ENCODE peak calls at places on chromosomes 4 and X, in nine cellular contexts. J is pancreas, E is colonic mucosa, N is kidney epithelial cell, A is AG10803, C is spleen, G is upper lobe of left lung, D is fibroblast of the aortic adventitia, L is GM12865. U is an unnamed sample.

GRCh38 chr4:15778191-15778741 is at the start of gene CD38:
- DNase-seq in J (no peak), A (no peak), N (no peak), L (peak; percentile 88), C (peak; percentile 87), D (no peak), G (peak; percentile 48), E (peak; percentile 43), U (no peak)

GRCh38 chr4:174538123-174538875 is 16.0 kb upstream of the HPGD start:
- DNase-seq in J (no peak), N (no peak), A (no peak), C (no peak), E (no peak), G (no peak), D (no peak), L (peak; percentile 87), U (no peak)

GRCh38 chr4:40720931-40721330 is 28.8 kb upstream of the NSUN7 start:
- DNase-seq in G (no peak), N (no peak), D (no peak), L (no peak), E (no peak), J (no peak), C (no peak), A (no peak), U (no peak)

GRCh38 chr4:15457401-15458201 is 12.1 kb upstream of the CC2D2A start:
- DNase-seq in N (no peak), C (no peak), D (peak; percentile 88), A (peak; percentile 76), L (peak; percentile 41), E (no peak), J (no peak), G (no peak), U (no peak)

GRCh38 chr4:22532896-22533295 is 17.0 kb upstream of the ADGRA3 start:
- DNase-seq in C (no peak), L (no peak), J (no peak), A (no peak), N (no peak), E (no peak), G (no peak), D (no peak), U (no peak)

GRCh38 chr4:185512516-185512915 is 22.8 kb downstream of the PDLIM3 start:
- DNase-seq in D (peak; percentile 44), G (no peak), A (peak; percentile 17), N (no peak), E (no peak), L (no peak), C (no peak), J (no peak), U (no peak)

GRCh38 chrX:45801554-45801953 is 600.9 kb upstream of the DIPK2B start:
- DNase-seq in D (peak; percentile 60), E (no peak), J (no peak), L (peak; percentile 21), A (peak; percentile 34), G (no peak), N (no peak), C (no peak), U (no peak)

GRCh38 chr4:141158219-141158618 is 24.9 kb upstream of the RNF150 start:
- DNase-seq in E (no peak), C (no peak), A (peak; percentile 56), L (peak; percentile 33), J (no peak), N (no peak), D (peak; percentile 73), G (no peak), U (no peak)

GRCh38 chr4:84967292-84967651 is 782 bp upstream of the WDFY3 start:
- DNase-seq in J (no peak), E (peak; percentile 28), N (no peak), G (peak; percentile 24), C (no peak), D (peak; percentile 62), A (peak; percentile 40), L (no peak), U (no peak)

GRCh38 chr4:137531951-137532868 is at the start of gene PCDH18:
- DNase-seq in J (peak; percentile 12), A (peak; percentile 98), C (no peak), E (peak; percentile 73), G (peak; percentile 66), D (peak; percentile 99), L (peak; percentile 71), N (peak; percentile 63), U (peak; percentile 79)

GRCh38 chr4:2365913-2366210 is 52.6 kb downstream of the ZFYVE28 start:
- DNase-seq in A (no peak), L (no peak), N (no peak), J (no peak), G (no peak), D (no peak), E (no peak), C (no peak), U (no peak)

GRCh38 chrX:132463411-132463810 is 25.4 kb downstream of the MBNL3 start:
- DNase-seq in D (peak; percentile 7), N (no peak), C (no peak), L (no peak), E (peak; percentile 41), A (no peak), G (no peak), J (no peak), U (no peak)

GRCh38 chrX:111164728-111165127 is 68.7 kb downstream of the PAK3 start:
- DNase-seq in L (no peak), E (no peak), J (no peak), D (peak; percentile 4), N (no peak), G (no peak), A (peak; percentile 0), C (no peak), U (no peak)
- TF ChIP-seq CTCF in L (no peak), E (no peak), J (no peak), D (peak; percentile 33), N (peak; percentile 16), G (no peak), A (peak; percentile 36), C (peak; percentile 10), U (peak; percentile 56)

GRCh38 chr4:56688094-56688647 is 7.1 kb upstream of the HOPX start:
- DNase-seq in L (no peak), A (no peak), N (no peak), D (no peak), G (no peak), E (no peak), C (no peak), J (no peak), U (no peak)
- H3K4me3 ChIP-seq in L (no peak overlapping the region), A (no peak overlapping the region), N (no peak overlapping the region), D (no peak overlapping the region), G (no peak overlapping the region), E (no peak overlapping the region), C (no peak overlapping the region), J (no peak overlapping the region), U (no peak overlapping the region)

GRCh38 chr4:177051473-177052060 is 258.1 kb upstream of the NEIL3 start:
- DNase-seq in J (no peak), N (no peak), E (peak; percentile 21), C (no peak), A (no peak), L (peak; percentile 63), D (peak; percentile 23), G (no peak), U (no peak)
- TF ChIP-seq CTCF in J (peak; percentile 40), N (peak; percentile 47), E (peak; percentile 30), C (no peak), A (peak; percentile 29), L (peak; percentile 72), D (peak; percentile 38), G (peak; percentile 9), U (peak; percentile 58)

GRCh38 chr4:10117424-10118354 is 1.1 kb upstream of the WDR1 start:
- DNase-seq in C (no peak), E (peak; percentile 63), J (no peak), L (peak; percentile 64), D (peak; percentile 46), G (peak; percentile 42), A (peak; percentile 51), N (no peak), U (no peak)
- H3K4me3 ChIP-seq in C (peak overlapping the region; percentile 61), E (peak overlapping the region; percentile 76), J (peak overlapping the region; percentile 82), L (peak overlapping the region; percentile 80), D (peak overlapping the region; percentile 69), G (peak overlapping the region; percentile 22), A (peak overlapping the region; percentile 73), N (peak overlapping the region; percentile 50), U (peak overlapping the region; percentile 71)